ENCODE peak calls at places on chromosomes 11 and 22, in five cellular contexts. S is hepatic stellate cell; F is GM04504; O is GM12865; W is CD4-positive, alpha-beta T cell. Q is an unnamed sample.

GRCh38 chr11:35141538-35141937 is 2.6 kb downstream of the CD44 start:
- DNase-seq in O (no peak), S (no peak), W (no peak), F (no peak), Q (no peak)

GRCh38 chr11:27524155-27524554 is 17.6 kb upstream of the LIN7C start:
- DNase-seq in F (peak), S (no peak), O (no peak), W (no peak), Q (peak)

GRCh38 chr11:34358258-34358665 is 452 bp upstream of the ABTB2 start:
- DNase-seq in F (no peak), O (no peak), W (no peak), S (peak), Q (no peak)

GRCh38 chr11:35083181-35084061 is 55.5 kb upstream of the CD44 start:
- DNase-seq in O (peak), S (peak), W (peak), F (peak), Q (peak)

GRCh38 chr22:35912668-35913067 is 116.0 kb downstream of the RBFOX2 start:
- DNase-seq in S (no peak), W (no peak), O (no peak), F (no peak), Q (no peak)

GRCh38 chr11:83063073-83063754 is 8.5 kb downstream of the RAB30 start:
- DNase-seq in O (peak), W (no peak), F (no peak), S (peak), Q (peak)

GRCh38 chr22:24428751-24429410 is 1.5 kb downstream of the ADORA2A start:
- DNase-seq in S (no peak), F (no peak), W (no peak), O (no peak), Q (no peak)

GRCh38 chr11:33294797-33295196 is 37.6 kb downstream of the HIPK3 start:
- DNase-seq in S (no peak), W (no peak), F (no peak), O (no peak), Q (no peak)

GRCh38 chr22:23751441-23751996 is 607 bp upstream of the ZNF70 start:
- DNase-seq in O (no peak), S (no peak), F (no peak), W (no peak), Q (no peak)

GRCh38 chr22:33842421-33843094 is 77.7 kb downstream of the LARGE1 start:
- DNase-seq in F (no peak), O (peak), S (no peak), W (no peak), Q (no peak)

GRCh38 chr11:116736763-116737162 is 36.0 kb downstream of the BUD13 start:
- DNase-seq in F (no peak), O (peak), W (no peak), S (no peak), Q (no peak)

GRCh38 chr11:75203641-75204011 is 36.9 kb upstream of the TPBGL start:
- DNase-seq in O (no peak), W (no peak), F (no peak), S (no peak), Q (no peak)